ENCODE peak calls at places on chromosome 19, in four cellular contexts. K is tibial nerve, S is amygdala, A is body of pancreas. M is an unnamed sample.

GRCh38 chr19:35995655-35995993 is 636 bp downstream of the SDHAF1 start:
- DNase-seq in S (no peak), K (no peak), A (peak; percentile 58), M (no peak)

GRCh38 chr19:45667620-45668341 is at the start of gene GIPR:
- DNase-seq in K (no peak), S (no peak), A (peak; percentile 77), M (no peak)

GRCh38 chr19:31668916-31669315 is 319.7 kb upstream of the TSHZ3 start:
- DNase-seq in A (no peak), S (no peak), K (no peak), M (no peak)

GRCh38 chr19:6691342-6691741 is 21.4 kb upstream of the TNFSF14 start:
- DNase-seq in S (no peak), K (no peak), A (no peak), M (no peak)

GRCh38 chr19:18023596-18024212 is 15.7 kb downstream of the ARRDC2 start:
- DNase-seq in K (peak; percentile 89), S (no peak), A (peak; percentile 63), M (no peak)

GRCh38 chr19:12777217-12778019 is 2.1 kb upstream of the HOOK2 start:
- DNase-seq in S (peak; percentile 42), A (peak; percentile 81), K (no peak), M (no peak)

GRCh38 chr19:10896851-10897526 is 25.6 kb downstream of the CARM1 start:
- DNase-seq in S (no peak), A (no peak), K (no peak), M (no peak)

GRCh38 chr19:47608908-47609879 is at the start of gene BICRA:
- DNase-seq in K (peak; percentile 66), S (no peak), A (peak; percentile 89), M (peak; percentile 75)

GRCh38 chr19:55536951-55537740 is at the start of gene SBK2:
- DNase-seq in K (no peak), S (no peak), A (no peak), M (no peak)

GRCh38 chr19:38307076-38307475 is 3.0 kb downstream of the C19orf33 start:
- DNase-seq in K (no peak), S (no peak), A (no peak), M (no peak)

GRCh38 chr19:29420482-29421185 is 105.2 kb upstream of the VSTM2B start:
- DNase-seq in A (no peak), K (no peak), S (no peak), M (no peak)

M was measured in GM18507.